ENCODE peak calls at places on chromosomes 13 and 19, in five cellular contexts. One of them, this sample, is unnamed.

GRCh38 chr13:40026741-40027140 is 371.3 kb downstream of the COG6 start:
- DNase-seq in CD8-positive, alpha-beta T cell: no peak
- DNase-seq in psoas muscle: no peak
- DNase-seq in fibroblast of the aortic adventitia: no peak
- DNase-seq in coronary artery: no peak
- DNase-seq in this sample: no peak

GRCh38 chr13:41554626-41555386 is 97.5 kb downstream of the RGCC start:
- DNase-seq in CD8-positive, alpha-beta T cell: no peak
- DNase-seq in coronary artery: no peak
- DNase-seq in fibroblast of the aortic adventitia: no peak
- DNase-seq in psoas muscle: no peak
- DNase-seq in this sample: no peak

GRCh38 chr13:104571161-104571889 is 1505.1 kb upstream of the SLC10A2 start:
- DNase-seq in fibroblast of the aortic adventitia: peak; percentile 56
- DNase-seq in CD8-positive, alpha-beta T cell: no peak
- DNase-seq in psoas muscle: peak; percentile 56
- DNase-seq in coronary artery: no peak
- DNase-seq in this sample: no peak

GRCh38 chr19:3057275-3057714 is 5.0 kb downstream of the TLE5 start:
- DNase-seq in coronary artery: peak; percentile 95
- DNase-seq in CD8-positive, alpha-beta T cell: no peak
- DNase-seq in psoas muscle: peak; percentile 97
- DNase-seq in fibroblast of the aortic adventitia: peak; percentile 65
- DNase-seq in this sample: no peak

GRCh38 chr19:42281175-42282035 is 12.4 kb downstream of the CIC start:
- DNase-seq in psoas muscle: peak; percentile 76
- DNase-seq in fibroblast of the aortic adventitia: peak; percentile 68
- DNase-seq in CD8-positive, alpha-beta T cell: no peak
- DNase-seq in coronary artery: peak; percentile 87
- DNase-seq in this sample: no peak

GRCh38 chr13:34349091-34349722 is 531.3 kb downstream of the RFC3 start:
- DNase-seq in fibroblast of the aortic adventitia: peak; percentile 97
- DNase-seq in psoas muscle: peak; percentile 79
- DNase-seq in CD8-positive, alpha-beta T cell: no peak
- DNase-seq in coronary artery: no peak
- DNase-seq in this sample: no peak

GRCh38 chr13:54185785-54186184 is 1157.2 kb downstream of the OLFM4 start:
- DNase-seq in coronary artery: no peak
- DNase-seq in CD8-positive, alpha-beta T cell: no peak
- DNase-seq in fibroblast of the aortic adventitia: no peak
- DNase-seq in psoas muscle: no peak
- DNase-seq in this sample: no peak

GRCh38 chr13:57634829-57635165 is 3.3 kb downstream of the PCDH17 start:
- DNase-seq in coronary artery: peak; percentile 72
- DNase-seq in CD8-positive, alpha-beta T cell: no peak
- DNase-seq in fibroblast of the aortic adventitia: no peak
- DNase-seq in psoas muscle: peak; percentile 47
- DNase-seq in this sample: no peak

GRCh38 chr13:48532146-48532472 is 771 bp downstream of the RCBTB2 start:
- DNase-seq in CD8-positive, alpha-beta T cell: no peak
- DNase-seq in psoas muscle: no peak
- DNase-seq in coronary artery: no peak
- DNase-seq in fibroblast of the aortic adventitia: peak; percentile 74
- DNase-seq in this sample: no peak
- TF ChIP-seq CTCF in CD8-positive, alpha-beta T cell: no peak
- TF ChIP-seq CTCF in psoas muscle: no peak
- TF ChIP-seq CTCF in coronary artery: no peak
- TF ChIP-seq CTCF in fibroblast of the aortic adventitia: no peak
- TF ChIP-seq CTCF in this sample: no peak

DNA sequence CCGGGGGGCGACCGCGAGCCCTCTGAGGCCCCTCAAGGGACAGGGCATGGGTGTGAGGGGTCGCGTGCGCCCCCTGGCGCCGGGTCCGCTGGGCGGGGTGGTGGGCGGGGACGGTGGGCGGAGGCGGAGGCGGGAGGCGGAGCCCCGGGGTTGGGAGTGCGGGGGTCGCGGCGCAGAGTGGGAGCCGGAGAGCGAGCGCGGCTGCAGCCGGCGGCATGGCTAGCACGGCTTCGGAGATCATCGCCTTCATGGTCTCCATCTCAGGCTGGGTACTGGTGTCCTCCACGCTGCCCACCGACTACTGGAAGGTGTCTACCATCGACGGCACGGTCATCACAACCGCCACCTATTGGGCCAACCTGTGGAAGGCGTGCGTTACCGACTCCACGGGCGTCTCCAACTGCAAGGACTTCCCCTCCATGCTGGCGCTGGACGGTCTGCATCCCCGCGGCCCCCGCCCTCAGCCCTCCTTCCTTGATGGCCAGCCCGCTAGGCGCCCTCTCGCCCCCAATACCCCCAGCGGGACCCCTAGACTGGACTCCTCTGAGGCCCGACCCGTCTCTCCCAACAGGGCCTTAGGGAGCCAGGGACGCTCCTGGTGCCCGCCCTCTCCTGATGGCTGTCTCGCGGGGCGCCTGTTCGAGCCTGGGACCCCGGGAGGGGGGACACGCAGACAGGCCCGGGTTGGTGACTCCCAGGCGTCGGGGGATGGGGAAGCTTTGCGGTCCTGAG is at the start of gene CLDN10:
- DNase-seq in coronary artery: no peak
- DNase-seq in fibroblast of the aortic adventitia: no peak
- DNase-seq in CD8-positive, alpha-beta T cell: no peak
- DNase-seq in psoas muscle: no peak
- DNase-seq in this sample: no peak
- TF ChIP-seq CTCF in coronary artery: no peak
- TF ChIP-seq CTCF in fibroblast of the aortic adventitia: peak; percentile 3
- TF ChIP-seq CTCF in CD8-positive, alpha-beta T cell: no peak
- TF ChIP-seq CTCF in psoas muscle: no peak
- TF ChIP-seq CTCF in this sample: no peak

GRCh38 chr19:45591004-45591637 is 6.5 kb upstream of the OPA3 start:
- DNase-seq in CD8-positive, alpha-beta T cell: peak; percentile 28
- DNase-seq in fibroblast of the aortic adventitia: no peak
- DNase-seq in psoas muscle: peak; percentile 58
- DNase-seq in coronary artery: no peak
- DNase-seq in this sample: no peak
- TF ChIP-seq CTCF in CD8-positive, alpha-beta T cell: peak; percentile 31
- TF ChIP-seq CTCF in fibroblast of the aortic adventitia: peak; percentile 35
- TF ChIP-seq CTCF in psoas muscle: no peak
- TF ChIP-seq CTCF in coronary artery: no peak
- TF ChIP-seq CTCF in this sample: no peak

GRCh38 chr19:5805465-5806132 is 732 bp downstream of the NRTN start:
- DNase-seq in CD8-positive, alpha-beta T cell: peak; percentile 62
- DNase-seq in psoas muscle: no peak
- DNase-seq in fibroblast of the aortic adventitia: peak; percentile 24
- DNase-seq in coronary artery: no peak
- DNase-seq in this sample: no peak
- TF ChIP-seq CTCF in CD8-positive, alpha-beta T cell: peak; percentile 53
- TF ChIP-seq CTCF in psoas muscle: peak; percentile 29
- TF ChIP-seq CTCF in fibroblast of the aortic adventitia: peak; percentile 65
- TF ChIP-seq CTCF in coronary artery: peak; percentile 23
- TF ChIP-seq CTCF in this sample: no peak

DNA sequence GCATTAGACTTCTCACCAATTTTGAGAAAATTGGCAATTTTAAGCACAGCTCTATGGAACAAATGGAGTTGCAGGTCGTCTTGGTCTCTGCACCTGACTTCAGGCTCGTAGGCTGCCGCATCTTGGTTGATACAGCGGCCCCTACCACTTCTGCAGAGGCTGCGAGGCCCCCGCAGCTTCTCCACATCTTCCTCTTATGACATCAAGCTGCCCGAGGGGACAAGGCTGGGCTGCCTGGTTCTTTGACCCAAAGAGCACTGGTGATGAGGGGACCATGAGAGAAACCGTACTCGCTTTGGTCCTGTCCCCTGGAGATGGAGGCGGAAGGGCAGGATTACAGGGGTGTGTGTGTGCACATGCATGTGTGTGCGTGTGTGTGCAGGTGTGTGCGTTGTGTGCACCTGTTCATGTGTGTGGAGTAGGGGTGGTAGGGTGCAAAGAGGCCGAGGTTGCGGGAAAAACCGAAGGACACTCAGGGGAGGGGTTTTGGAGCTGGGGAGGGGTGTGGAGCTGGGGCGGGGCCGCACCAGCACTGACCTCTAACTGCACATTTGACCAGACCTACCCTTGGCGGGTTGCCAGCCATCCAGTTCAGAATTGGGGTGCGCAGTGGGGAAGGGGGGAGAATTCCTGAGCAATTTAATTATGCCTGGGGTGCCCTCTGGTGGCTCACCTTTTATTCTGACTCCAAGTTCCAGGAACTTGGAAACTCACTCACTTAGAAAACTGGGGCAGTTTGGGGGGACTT is 65.1 kb upstream of the ARHGEF7 start:
- DNase-seq in coronary artery: peak; percentile 68
- DNase-seq in CD8-positive, alpha-beta T cell: no peak
- DNase-seq in psoas muscle: no peak
- DNase-seq in fibroblast of the aortic adventitia: peak; percentile 49
- DNase-seq in this sample: no peak
- TF ChIP-seq CTCF in coronary artery: peak; percentile 29
- TF ChIP-seq CTCF in CD8-positive, alpha-beta T cell: no peak
- TF ChIP-seq CTCF in psoas muscle: peak; percentile 52
- TF ChIP-seq CTCF in fibroblast of the aortic adventitia: peak; percentile 54
- TF ChIP-seq CTCF in this sample: no peak

GRCh38 chr13:84352946-84353345 is 470.7 kb upstream of the SLITRK1 start:
- DNase-seq in fibroblast of the aortic adventitia: no peak
- DNase-seq in coronary artery: no peak
- DNase-seq in CD8-positive, alpha-beta T cell: no peak
- DNase-seq in psoas muscle: no peak
- DNase-seq in this sample: no peak
- TF ChIP-seq CTCF in fibroblast of the aortic adventitia: no peak
- TF ChIP-seq CTCF in coronary artery: no peak
- TF ChIP-seq CTCF in CD8-positive, alpha-beta T cell: no peak
- TF ChIP-seq CTCF in psoas muscle: no peak
- TF ChIP-seq CTCF in this sample: no peak

DNA sequence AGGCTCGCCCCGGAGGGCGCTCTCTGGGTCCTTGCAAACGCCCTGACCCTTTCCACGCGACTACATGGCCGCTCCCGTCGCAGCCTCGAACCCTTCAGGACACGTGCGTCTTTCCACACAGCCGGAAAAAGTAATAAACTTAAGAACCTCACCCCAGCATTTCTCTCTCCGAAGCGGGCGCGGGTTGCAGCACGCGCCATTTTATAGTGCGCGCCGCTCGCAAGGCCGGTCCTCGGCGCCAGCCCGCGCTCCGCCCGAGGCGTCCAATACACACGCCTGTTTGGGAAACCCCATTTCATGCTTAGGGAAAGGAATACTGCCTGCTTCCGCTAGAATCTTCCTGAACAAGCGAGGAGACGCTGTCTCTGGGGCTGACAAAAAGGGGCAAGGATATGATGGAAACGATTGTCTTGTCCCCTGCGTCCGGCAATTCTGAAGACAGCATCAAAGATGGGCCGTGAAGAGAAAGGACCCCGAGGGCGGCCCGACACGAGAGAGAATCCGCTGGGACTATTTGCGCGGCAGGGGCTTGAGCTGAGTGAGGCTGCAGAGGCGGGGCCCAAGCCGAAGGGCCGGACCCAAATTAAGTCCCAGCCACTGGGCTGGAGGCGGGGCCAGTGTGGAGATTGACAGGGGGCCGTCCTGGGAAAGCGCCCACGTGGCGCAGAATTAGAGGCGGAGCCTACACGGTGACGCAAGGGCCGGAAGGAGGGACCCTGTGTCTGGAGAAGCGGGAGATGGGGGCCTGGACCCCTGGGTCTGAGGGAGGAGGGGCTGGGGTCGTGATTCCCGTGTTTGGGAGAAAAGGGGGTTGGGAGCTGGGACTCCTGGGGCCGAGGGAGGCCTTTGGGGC is 14.4 kb downstream of the ACP4 start:
- DNase-seq in fibroblast of the aortic adventitia: peak; percentile 99
- DNase-seq in CD8-positive, alpha-beta T cell: peak; percentile 99
- DNase-seq in psoas muscle: peak; percentile 99
- DNase-seq in coronary artery: peak; percentile 98
- DNase-seq in this sample: peak; percentile 93
- TF ChIP-seq CTCF in fibroblast of the aortic adventitia: no peak
- TF ChIP-seq CTCF in CD8-positive, alpha-beta T cell: no peak
- TF ChIP-seq CTCF in psoas muscle: no peak
- TF ChIP-seq CTCF in coronary artery: no peak
- TF ChIP-seq CTCF in this sample: no peak

GRCh38 chr13:23357349-23357748 is 76.2 kb downstream of the SACS start:
- DNase-seq in CD8-positive, alpha-beta T cell: no peak
- DNase-seq in psoas muscle: no peak
- DNase-seq in fibroblast of the aortic adventitia: peak; percentile 55
- DNase-seq in coronary artery: no peak
- DNase-seq in this sample: no peak

GRCh38 chr13:23350009-23350408 is 83.5 kb downstream of the SACS start:
- DNase-seq in psoas muscle: no peak
- DNase-seq in CD8-positive, alpha-beta T cell: no peak
- DNase-seq in fibroblast of the aortic adventitia: no peak
- DNase-seq in coronary artery: no peak
- DNase-seq in this sample: no peak

GRCh38 chr13:23352161-23352560 is 81.3 kb downstream of the SACS start:
- DNase-seq in fibroblast of the aortic adventitia: no peak
- DNase-seq in CD8-positive, alpha-beta T cell: no peak
- DNase-seq in coronary artery: no peak
- DNase-seq in psoas muscle: no peak
- DNase-seq in this sample: no peak

GRCh38 chr13:23356368-23356767 is 77.1 kb downstream of the SACS start:
- DNase-seq in fibroblast of the aortic adventitia: no peak
- DNase-seq in psoas muscle: no peak
- DNase-seq in coronary artery: no peak
- DNase-seq in CD8-positive, alpha-beta T cell: no peak
- DNase-seq in this sample: no peak

DNA sequence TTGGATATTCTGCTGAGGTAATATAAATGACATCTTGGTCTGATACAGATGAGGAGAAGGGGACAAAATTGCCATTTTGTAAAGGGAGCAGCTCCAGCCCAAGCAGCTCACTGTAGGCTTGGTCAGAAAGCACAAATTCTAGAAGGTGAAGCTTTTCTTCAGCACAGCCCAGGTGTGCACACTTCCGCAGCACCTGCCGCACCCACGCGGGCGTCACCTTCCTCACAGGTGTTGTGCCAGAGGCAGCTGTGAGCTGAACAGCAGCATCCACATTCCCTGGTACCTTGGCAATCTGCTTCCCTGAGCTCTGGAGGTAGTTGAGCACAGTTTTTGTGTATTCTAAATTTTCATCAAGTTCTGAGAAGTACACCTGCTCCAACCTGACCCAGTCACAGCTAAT is 79.0 kb downstream of the SACS start:
- DNase-seq in psoas muscle: no peak
- DNase-seq in CD8-positive, alpha-beta T cell: no peak
- DNase-seq in fibroblast of the aortic adventitia: no peak
- DNase-seq in coronary artery: no peak
- DNase-seq in this sample: no peak
- TF ChIP-seq CTCF in psoas muscle: no peak
- TF ChIP-seq CTCF in CD8-positive, alpha-beta T cell: no peak
- TF ChIP-seq CTCF in fibroblast of the aortic adventitia: no peak
- TF ChIP-seq CTCF in coronary artery: no peak
- TF ChIP-seq CTCF in this sample: no peak

DNA sequence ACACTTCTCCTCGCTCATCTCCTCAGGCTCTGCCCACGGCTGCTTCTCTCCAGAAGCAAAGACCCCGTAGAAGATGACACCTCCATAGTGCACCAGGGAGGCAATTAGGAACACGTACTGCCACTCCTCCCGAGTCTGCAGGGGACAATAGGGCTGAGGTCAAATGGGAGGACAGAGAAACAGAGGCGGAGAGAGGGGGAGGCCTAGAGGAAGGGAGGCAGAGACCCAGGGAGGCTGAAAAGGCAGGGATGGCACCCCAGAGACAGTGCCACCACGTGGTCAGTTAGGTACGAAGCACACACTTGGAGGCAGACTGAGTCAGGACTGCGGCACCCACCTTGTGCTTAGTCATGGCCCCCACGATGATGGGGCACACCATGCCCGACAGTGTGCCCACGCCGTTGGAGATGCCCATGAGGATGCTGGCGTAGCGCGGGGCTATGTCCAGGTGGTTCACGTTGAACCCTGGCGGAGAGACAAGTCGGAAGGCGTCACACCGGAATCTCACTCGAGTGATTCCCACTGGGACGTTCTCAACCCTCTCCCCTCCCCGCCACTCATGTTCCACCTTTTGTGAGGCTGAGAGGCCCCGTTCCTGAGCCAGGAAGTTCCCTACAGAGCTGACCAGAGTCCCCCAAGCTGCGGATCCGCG is 5.6 kb downstream of the GFY start:
- DNase-seq in coronary artery: no peak
- DNase-seq in CD8-positive, alpha-beta T cell: no peak
- DNase-seq in fibroblast of the aortic adventitia: no peak
- DNase-seq in psoas muscle: no peak
- DNase-seq in this sample: no peak
- TF ChIP-seq CTCF in coronary artery: no peak
- TF ChIP-seq CTCF in CD8-positive, alpha-beta T cell: peak; percentile 26
- TF ChIP-seq CTCF in fibroblast of the aortic adventitia: no peak
- TF ChIP-seq CTCF in psoas muscle: no peak
- TF ChIP-seq CTCF in this sample: no peak